ENCODE peak calls at places on chromosomes 1 and 21, in eight cellular contexts. M, U, X, B, J, E, Q and I are unnamed samples.

GRCh38 chr1:198641506-198641905 is 2.7 kb downstream of the PTPRC start:
- DNase-seq in M (peak; percentile 43), U (no peak), X (no peak), B (no peak), J (peak; percentile 38), E (peak; percentile 26), Q (no peak), I (no peak)

GRCh38 chr1:45796381-45796780 is 7.0 kb upstream of the MAST2 start:
- DNase-seq in M (no peak), U (no peak), X (no peak), B (no peak), J (no peak), E (peak; percentile 7), Q (no peak), I (no peak)

GRCh38 chr1:239179001-239179400 is 207.4 kb upstream of the CHRM3 start:
- DNase-seq in M (no peak), U (no peak), X (no peak), B (no peak), J (no peak), E (no peak), Q (no peak), I (no peak)

GRCh38 chr1:206672011-206672688 is 12.6 kb upstream of the MAPKAPK2 start:
- DNase-seq in M (no peak), U (no peak), X (no peak), B (no peak), J (no peak), E (no peak), Q (no peak), I (no peak)

GRCh38 chr1:35298464-35298863 is 30.0 kb downstream of the ZMYM4 start:
- DNase-seq in M (peak; percentile 36), U (no peak), X (peak; percentile 41), B (peak; percentile 16), J (peak; percentile 60), E (peak; percentile 50), Q (peak; percentile 29), I (no peak)

GRCh38 chr1:150987928-150988327 is 5.8 kb downstream of the ANXA9 start:
- DNase-seq in M (no peak), U (no peak), X (no peak), B (no peak), J (no peak), E (no peak), Q (no peak), I (no peak)

GRCh38 chr1:17875171-17875881 is 120.2 kb downstream of the ACTL8 start:
- DNase-seq in M (peak; percentile 83), U (no peak), X (no peak), B (no peak), J (no peak), E (peak; percentile 91), Q (peak; percentile 38), I (no peak)

GRCh38 chr1:25206201-25206600 is 26.1 kb downstream of the SYF2 start:
- DNase-seq in M (no peak), U (no peak), X (no peak), B (no peak), J (no peak), E (no peak), Q (no peak), I (no peak)

GRCh38 chr1:52191395-52191965 is 49.6 kb downstream of the ZFYVE9 start:
- DNase-seq in M (no peak), U (no peak), X (no peak), B (no peak), J (no peak), E (no peak), Q (no peak), I (no peak)

GRCh38 chr1:107405241-107405640 is 264.4 kb downstream of the NTNG1 start:
- DNase-seq in M (peak; percentile 7), U (no peak), X (no peak), B (no peak), J (no peak), E (peak; percentile 69), Q (no peak), I (no peak)

GRCh38 chr21:26140185-26140584 is 30.4 kb downstream of the APP start:
- DNase-seq in M (peak; percentile 99), U (peak; percentile 29), X (peak; percentile 55), B (peak; percentile 22), J (peak; percentile 98), E (peak; percentile 99), Q (peak; percentile 99), I (no peak)

GRCh38 chr1:230256896-230257295 is 169.2 kb downstream of the PGBD5 start:
- DNase-seq in M (no peak), U (no peak), X (no peak), B (no peak), J (no peak), E (no peak), Q (no peak), I (no peak)

GRCh38 chr1:8424539-8425116 is 106.7 kb downstream of the SLC45A1 start:
- DNase-seq in M (no peak), U (no peak), X (peak; percentile 82), B (peak; percentile 78), J (peak; percentile 66), E (no peak), Q (no peak), I (no peak)

GRCh38 chr1:22788298-22788697 is 77.7 kb downstream of the EPHB2 start:
- DNase-seq in M (no peak), U (no peak), X (no peak), B (no peak), J (no peak), E (no peak), Q (no peak), I (no peak)

GRCh38 chr1:109011335-109011734 is 30.6 kb downstream of the WDR47 start:
- DNase-seq in M (no peak), U (no peak), X (no peak), B (no peak), J (no peak), E (no peak), Q (peak; percentile 16), I (no peak)

GRCh38 chr1:22815421-22816062 is 104.9 kb downstream of the EPHB2 start:
- DNase-seq in M (no peak), U (no peak), X (peak; percentile 23), B (no peak), J (no peak), E (no peak), Q (no peak), I (no peak)

GRCh38 chr1:165383067-165383466 is 26.6 kb upstream of the LMX1A start:
- DNase-seq in M (peak; percentile 28), U (peak; percentile 89), X (peak; percentile 92), B (peak; percentile 26), J (no peak), E (peak; percentile 96), Q (no peak), I (no peak)

GRCh38 chr1:111813440-111814304 is 58.0 kb downstream of the DDX20 start:
- DNase-seq in M (no peak), U (no peak), X (no peak), B (no peak), J (no peak), E (no peak), Q (no peak), I (no peak)

GRCh38 chr1:64471218-64471719 is 1.3 kb downstream of the CACHD1 start:
- DNase-seq in M (no peak), U (peak; percentile 55), X (peak; percentile 71), B (peak; percentile 40), J (peak; percentile 30), E (peak; percentile 5), Q (no peak), I (no peak)

GRCh38 chr1:64675718-64676345 is 69.0 kb upstream of the RAVER2 start:
- DNase-seq in M (peak; percentile 37), U (no peak), X (no peak), B (no peak), J (peak; percentile 32), E (peak; percentile 39), Q (no peak), I (no peak)

GRCh38 chr21:41958886-41959563 is 5.2 kb upstream of the C2CD2 start:
- DNase-seq in M (no peak), U (no peak), X (peak; percentile 69), B (no peak), J (peak; percentile 44), E (no peak), Q (no peak), I (no peak)

DNA sequence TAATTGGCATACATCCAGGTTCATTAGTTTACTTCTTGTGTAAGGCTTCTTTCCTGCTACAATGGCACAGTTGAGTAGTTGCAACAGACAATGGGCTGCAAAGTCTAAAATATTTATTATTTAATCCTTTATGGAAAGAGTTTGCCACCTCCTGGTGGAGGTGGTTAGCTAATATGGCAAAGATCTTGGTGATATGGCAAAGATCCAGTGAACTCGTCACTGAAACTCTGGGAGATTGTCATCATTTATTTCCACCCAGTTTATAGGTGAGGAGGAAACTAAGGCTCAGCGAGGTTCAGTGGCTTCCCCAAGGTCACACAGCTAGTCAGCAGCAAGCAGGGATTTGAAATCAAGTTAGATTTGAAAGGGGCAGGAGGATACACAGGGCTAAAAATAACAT is 16.1 kb upstream of the IFFO2 start:
- DNase-seq in M (peak; percentile 26), U (no peak), X (no peak), B (peak; percentile 21), J (peak; percentile 60), E (peak; percentile 55), Q (no peak), I (no peak)
- TF ChIP-seq CTCF in M (peak; percentile 43), U (peak; percentile 53), X (peak; percentile 37), B (peak; percentile 42), J (no peak), E (peak; percentile 37), Q (peak; percentile 51), I (no peak)

DNA sequence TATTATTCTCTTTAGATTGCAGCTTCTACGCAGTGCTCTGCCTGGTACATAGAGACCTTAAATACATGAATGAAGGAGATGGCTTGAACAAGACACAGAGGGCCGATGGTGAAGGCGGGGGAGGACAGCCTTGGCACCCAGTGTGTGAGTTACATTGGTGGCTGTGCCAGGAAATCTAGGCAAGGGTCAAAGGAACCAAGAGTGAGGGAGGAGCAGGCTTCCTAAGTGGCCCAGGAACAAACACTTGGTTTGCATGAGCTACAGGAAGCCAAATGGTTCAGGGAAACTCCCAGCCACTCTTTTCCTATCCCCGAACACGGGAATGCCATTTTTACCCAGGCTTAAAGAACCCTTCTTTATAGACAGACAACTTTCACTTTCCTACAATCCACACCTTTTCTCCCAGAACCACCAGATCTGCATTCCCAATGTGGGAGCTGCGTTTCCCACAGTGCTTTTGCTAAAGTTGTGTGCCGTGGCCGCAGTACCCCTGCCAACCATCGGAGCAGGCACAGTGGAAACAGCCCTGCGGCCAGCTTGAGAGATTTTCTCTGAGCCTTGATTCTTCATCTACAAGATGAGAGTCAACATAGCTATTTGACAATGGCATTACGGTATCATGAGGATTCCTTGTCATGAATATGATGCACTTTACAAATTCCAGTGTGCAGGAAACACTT is 3.5 kb upstream of the CLEC20A start:
- DNase-seq in M (no peak), U (no peak), X (no peak), B (no peak), J (no peak), E (no peak), Q (no peak), I (no peak)
- TF ChIP-seq CTCF in M (peak; percentile 22), U (no peak), X (peak; percentile 5), B (peak; percentile 4), J (peak; percentile 23), E (peak; percentile 16), Q (peak; percentile 58), I (no peak)

GRCh38 chr21:34670962-34671348 is 2.2 kb downstream of the CLIC6 start:
- DNase-seq in M (no peak), U (no peak), X (no peak), B (no peak), J (no peak), E (no peak), Q (no peak), I (no peak)
- TF ChIP-seq CTCF in M (no peak), U (no peak), X (no peak), B (no peak), J (no peak), E (no peak), Q (no peak), I (no peak)

GRCh38 chr1:13465515-13465914 is 48.3 kb downstream of the LRRC38 start:
- DNase-seq in M (no peak), U (no peak), X (no peak), B (no peak), J (no peak), E (no peak), Q (no peak), I (no peak)

GRCh38 chr1:13469343-13469742 is 44.5 kb downstream of the LRRC38 start:
- DNase-seq in M (no peak), U (no peak), X (peak; percentile 67), B (no peak), J (no peak), E (no peak), Q (no peak), I (no peak)
- TF ChIP-seq CTCF in M (no peak), U (no peak), X (peak; percentile 43), B (peak; percentile 26), J (no peak), E (no peak), Q (no peak), I (no peak)